ENCODE peak calls at places on chromosome 5, in ten cellular contexts. P is activated T-helper 9 cell treated with anti-CD3 and anti-CD28 coated beads, Interleukin-2, amount 50 U/mL, for 16 hours; K is stimulated activated CD4-positive, alpha-beta T cell treated with anti-CD3 and anti-CD28 coated beads, Interleukin-1b, Interleukin-23, amount 100 ng/mL, for 4 hours; I is cortex of kidney; Q is HT1080; E is activated CD4-positive, alpha-beta T cell treated with anti-CD3 and anti-CD28 coated beads, Interleukin-2, amount 50 U/mL, for 24 hours; M is endothelial cell; S is GM04503; C is H4; N is KG1. Z is an unnamed sample.

GRCh38 chr5:120137582-120137981 is 326.5 kb upstream of the PRR16 start:
- DNase-seq in M (no peak), C (no peak), I (no peak), K (no peak), Q (no peak), N (no peak), E (no peak), P (no peak), S (no peak), Z (no peak)

GRCh38 chr5:140312067-140312790 is 9.3 kb upstream of the PFDN1 start:
- DNase-seq in P (no peak), M (no peak), I (no peak), S (peak), N (no peak), C (peak), Q (peak), E (no peak), K (no peak), Z (peak)

GRCh38 chr5:66666778-66667177 is 70.6 kb downstream of the MAST4 start:
- DNase-seq in P (no peak), I (no peak), C (no peak), N (no peak), K (no peak), Q (no peak), M (no peak), E (no peak), S (no peak), Z (peak)

GRCh38 chr5:176394881-176395675 is 6.5 kb downstream of the HIGD2A start:
- DNase-seq in E (no peak), Q (no peak), C (no peak), N (no peak), K (no peak), P (no peak), I (no peak), S (no peak), M (no peak), Z (no peak)

GRCh38 chr5:179923422-179923821 is 15.7 kb upstream of the TBC1D9B start:
- DNase-seq in K (no peak), S (no peak), C (no peak), P (no peak), I (no peak), N (no peak), Q (peak), M (no peak), E (no peak), Z (no peak)

GRCh38 chr5:53871050-53871449 is 310.6 kb downstream of the NDUFS4 start:
- DNase-seq in M (no peak), P (no peak), I (no peak), C (no peak), N (no peak), S (no peak), K (no peak), Q (peak), E (no peak), Z (no peak)

GRCh38 chr5:31220968-31221367 is 27.5 kb downstream of the CDH6 start:
- DNase-seq in M (no peak), P (no peak), I (no peak), S (no peak), K (no peak), Q (no peak), C (no peak), N (no peak), E (no peak), Z (peak)

GRCh38 chr5:34722183-34722582 is 66.1 kb downstream of the RAI14 start:
- DNase-seq in I (no peak), N (no peak), Q (no peak), E (no peak), C (no peak), S (no peak), K (no peak), M (no peak), P (no peak), Z (no peak)

GRCh38 chr5:150034677-150035076 is 34.1 kb downstream of the HMGXB3 start:
- DNase-seq in Q (peak), C (no peak), N (no peak), P (no peak), K (no peak), I (no peak), M (no peak), S (peak), E (no peak), Z (peak)

GRCh38 chr5:33563983-33564908 is 123.5 kb downstream of the TARS1 start:
- DNase-seq in M (no peak), P (no peak), Q (no peak), K (no peak), S (no peak), I (no peak), N (no peak), C (no peak), E (no peak), Z (no peak)

GRCh38 chr5:36208786-36209185 is 32.9 kb downstream of the NADK2 start:
- DNase-seq in P (no peak), M (no peak), S (no peak), N (no peak), Q (no peak), I (no peak), K (no peak), E (no peak), C (no peak), Z (no peak)

GRCh38 chr5:152634596-152634995 is 229.5 kb upstream of the NMUR2 start:
- DNase-seq in I (no peak), K (no peak), C (no peak), M (peak), S (no peak), N (no peak), Q (no peak), E (no peak), P (no peak), Z (peak)

GRCh38 chr5:94983861-94984535 is 300.9 kb downstream of the MCTP1 start:
- DNase-seq in I (no peak), E (no peak), P (no peak), N (no peak), Q (peak), S (peak), K (no peak), M (no peak), C (no peak), Z (no peak)

GRCh38 chr5:140548300-140548688 is 832 bp downstream of the EIF4EBP3 start:
- DNase-seq in C (no peak), I (no peak), M (no peak), K (no peak), Q (no peak), S (no peak), N (no peak), P (no peak), E (no peak), Z (no peak)

GRCh38 chr5:120788481-120788880 is 324.4 kb downstream of the PRR16 start:
- DNase-seq in S (no peak), K (no peak), Q (no peak), E (no peak), C (no peak), M (no peak), P (no peak), I (no peak), N (no peak), Z (no peak)

GRCh38 chr5:59007460-59008063 is 424.7 kb downstream of the RAB3C start:
- DNase-seq in S (no peak), K (no peak), P (no peak), N (no peak), Q (peak), I (no peak), C (no peak), E (no peak), M (no peak), Z (peak)

GRCh38 chr5:10536931-10537579 is 26.8 kb upstream of the ANKRD33B start:
- DNase-seq in C (no peak), I (no peak), K (no peak), P (no peak), Q (no peak), E (no peak), S (no peak), N (no peak), M (no peak), Z (no peak)

GRCh38 chr5:134851307-134851923 is 5.6 kb downstream of the C5orf24 start:
- DNase-seq in K (no peak), C (peak), N (no peak), E (no peak), M (no peak), I (no peak), Q (peak), S (no peak), P (no peak), Z (peak)

GRCh38 chr5:1386274-1386717 is 41.4 kb upstream of the CLPTM1L start:
- DNase-seq in K (peak), N (peak), E (peak), C (no peak), M (peak), S (no peak), P (peak), I (no peak), Q (no peak), Z (peak)

GRCh38 chr5:139650689-139651501 is 2.7 kb downstream of the CXXC5 start:
- DNase-seq in I (no peak), C (no peak), M (no peak), E (no peak), N (no peak), S (no peak), Q (no peak), P (no peak), K (no peak), Z (peak)